ENCODE peak calls at places on chromosomes 1 and 21, in ten cellular contexts. F is GM23248; I is NCI-H1436; X is T47D; H is COR-L47; Z is CD8-positive, alpha-beta memory T cell; J is stimulated activated CD4-positive, alpha-beta T cell treated with anti-CD3 and anti-CD28 coated beads, Interleukin-2, amount 100 ng/mL, for 48 hours; S is fibroblast of lung; V is tibial nerve; K is IMR-90. D is an unnamed sample.
A peak's percentile ranks its signal among the peaks of the same experiment; 100 is the strongest.

GRCh38 chr1:245155186-245156040 is 628 bp downstream of the KIF26B start:
- DNase-seq in F (peak; percentile 64), I (no peak), X (no peak), H (no peak), Z (no peak), J (no peak), S (peak; percentile 40), V (no peak), K (peak; percentile 15), D (peak; percentile 91)

GRCh38 chr1:186093437-186093836 is 281.6 kb downstream of the TPR start:
- DNase-seq in F (peak; percentile 25), I (no peak), X (no peak), H (no peak), Z (no peak), J (no peak), S (peak; percentile 44), V (no peak), K (peak; percentile 38), D (no peak)

GRCh38 chr1:41849211-41849759 is 69.4 kb downstream of the HIVEP3 start:
- DNase-seq in F (no peak), I (no peak), X (peak; percentile 39), H (no peak), Z (no peak), J (no peak), S (no peak), V (no peak), K (peak; percentile 43), D (no peak)

GRCh38 chr21:39014751-39015150 is 168.5 kb downstream of the PSMG1 start:
- DNase-seq in F (peak; percentile 96), I (no peak), X (no peak), H (no peak), Z (no peak), J (no peak), S (peak; percentile 98), V (no peak), K (peak; percentile 99), D (peak; percentile 96)

GRCh38 chr1:27100797-27101491 is 54.0 kb downstream of the SLC9A1 start:
- DNase-seq in F (no peak), I (no peak), X (no peak), H (no peak), Z (no peak), J (no peak), S (no peak), V (no peak), K (no peak), D (no peak)

GRCh38 chr1:8015036-8015808 is 10.9 kb downstream of the ERRFI1 start:
- DNase-seq in F (peak; percentile 94), I (peak; percentile 46), X (peak; percentile 75), H (peak; percentile 64), Z (peak; percentile 33), J (peak; percentile 32), S (peak; percentile 86), V (no peak), K (peak; percentile 89), D (peak; percentile 79)

GRCh38 chr1:219549215-219549614 is 63.7 kb downstream of the ZC3H11B start:
- DNase-seq in F (peak; percentile 4), I (no peak), X (no peak), H (no peak), Z (no peak), J (no peak), S (no peak), V (no peak), K (no peak), D (no peak)

GRCh38 chr1:174956086-174956485 is 43.7 kb upstream of the CACYBP start:
- DNase-seq in F (no peak), I (no peak), X (no peak), H (no peak), Z (no peak), J (no peak), S (no peak), V (no peak), K (no peak), D (no peak)

GRCh38 chr1:8370046-8370881 is 52.4 kb downstream of the SLC45A1 start:
- DNase-seq in F (peak; percentile 13), I (peak; percentile 47), X (no peak), H (peak; percentile 85), Z (no peak), J (no peak), S (peak; percentile 83), V (no peak), K (peak; percentile 33), D (peak; percentile 82)

GRCh38 chr1:227268943-227269342 is 49.3 kb downstream of the CDC42BPA start:
- DNase-seq in F (peak; percentile 2), I (no peak), X (peak; percentile 55), H (peak; percentile 47), Z (no peak), J (no peak), S (no peak), V (no peak), K (no peak), D (no peak)

GRCh38 chr1:228141082-228141870 is 1.2 kb downstream of the GUK1 start:
- DNase-seq in F (peak; percentile 75), I (no peak), X (peak; percentile 46), H (peak; percentile 56), Z (peak; percentile 37), J (peak; percentile 11), S (peak; percentile 33), V (peak; percentile 68), K (peak; percentile 33), D (peak; percentile 96)

GRCh38 chr1:180158149-180159147 is 3.8 kb downstream of the QSOX1 start:
- DNase-seq in F (no peak), I (no peak), X (no peak), H (no peak), Z (no peak), J (no peak), S (no peak), V (no peak), K (no peak), D (no peak)

GRCh38 chr1:84156210-84156621 is 12.1 kb downstream of the PRKACB start:
- DNase-seq in F (peak; percentile 72), I (no peak), X (no peak), H (no peak), Z (no peak), J (no peak), S (peak; percentile 93), V (no peak), K (peak; percentile 90), D (no peak)

GRCh38 chr1:220910021-220910420 is 30.8 kb downstream of the HLX start:
- DNase-seq in F (no peak), I (no peak), X (no peak), H (no peak), Z (no peak), J (no peak), S (no peak), V (no peak), K (no peak), D (no peak)

GRCh38 chr21:19540287-19540686 is 1136.7 kb upstream of the TMPRSS15 start:
- DNase-seq in F (no peak), I (no peak), X (no peak), H (no peak), Z (no peak), J (no peak), S (no peak), V (no peak), K (no peak), D (no peak)

GRCh38 chr1:91011726-91012125 is 10.1 kb downstream of the ZNF644 start:
- DNase-seq in F (peak; percentile 66), I (no peak), X (no peak), H (no peak), Z (no peak), J (no peak), S (peak; percentile 76), V (no peak), K (peak; percentile 68), D (no peak)

GRCh38 chr1:101098327-101098726 is 72.7 kb upstream of the DPH5 start:
- DNase-seq in F (no peak), I (no peak), X (no peak), H (no peak), Z (no peak), J (no peak), S (no peak), V (no peak), K (no peak), D (no peak)

GRCh38 chr21:25485914-25486313 is 121.4 kb downstream of the MRPL39 start:
- DNase-seq in F (no peak), I (no peak), X (no peak), H (no peak), Z (no peak), J (no peak), S (no peak), V (no peak), K (no peak), D (no peak)

GRCh38 chr1:7752512-7753417 is 18.3 kb upstream of the VAMP3 start:
- DNase-seq in F (peak; percentile 81), I (peak; percentile 58), X (peak; percentile 71), H (peak; percentile 60), Z (peak; percentile 30), J (peak; percentile 46), S (peak; percentile 60), V (peak; percentile 50), K (peak; percentile 71), D (no peak)

GRCh38 chr1:82125866-82126265 is 325.1 kb downstream of the ADGRL2 start:
- DNase-seq in F (no peak), I (no peak), X (no peak), H (no peak), Z (no peak), J (no peak), S (no peak), V (no peak), K (no peak), D (no peak)

D was measured in osteoblast.